ENCODE peak calls at places on chromosomes 6 and 20, in ten cellular contexts. K, X, M, C, Q, H, G, L, P and N are unnamed samples.

GRCh38 chr20:36184816-36185776 is 30.6 kb downstream of the EPB41L1 start:
- DNase-seq in K (no peak), X (no peak), M (no peak), C (no peak), Q (no peak), H (no peak), G (no peak), L (no peak), P (no peak), N (no peak)

GRCh38 chr6:160198577-160199211 is 59.9 kb downstream of the SLC22A2 start:
- DNase-seq in K (no peak), X (no peak), M (no peak), C (no peak), Q (no peak), H (no peak), G (no peak), L (no peak), P (no peak), N (no peak)

GRCh38 chr6:161496941-161497340 is 223.1 kb upstream of the AGPAT4 start:
- DNase-seq in K (no peak), X (no peak), M (no peak), C (no peak), Q (no peak), H (no peak), G (no peak), L (no peak), P (no peak), N (no peak)

GRCh38 chr6:170049641-170050491 is 241.0 kb downstream of the DLL1 start:
- DNase-seq in K (peak), X (peak), M (no peak), C (no peak), Q (peak), H (no peak), G (peak), L (peak), P (peak), N (peak)

GRCh38 chr20:16301981-16302380 is 271.3 kb downstream of the KIF16B start:
- DNase-seq in K (no peak), X (no peak), M (no peak), C (no peak), Q (no peak), H (no peak), G (no peak), L (no peak), P (no peak), N (no peak)

GRCh38 chr20:47042464-47042863 is 147.8 kb downstream of the EYA2 start:
- DNase-seq in K (no peak), X (no peak), M (no peak), C (no peak), Q (no peak), H (no peak), G (no peak), L (no peak), P (no peak), N (no peak)

GRCh38 chr20:35306931-35307517 is 14.8 kb upstream of the FAM83C start:
- DNase-seq in K (no peak), X (peak), M (peak), C (no peak), Q (peak), H (no peak), G (no peak), L (no peak), P (no peak), N (no peak)

GRCh38 chr6:137001977-137002302 is 42.8 kb downstream of the IL20RA start:
- DNase-seq in K (no peak), X (no peak), M (no peak), C (no peak), Q (no peak), H (no peak), G (no peak), L (no peak), P (no peak), N (no peak)

GRCh38 chr6:90109141-90109540 is 187.5 kb downstream of the BACH2 start:
- DNase-seq in K (no peak), X (no peak), M (no peak), C (no peak), Q (no peak), H (no peak), G (no peak), L (no peak), P (no peak), N (no peak)

GRCh38 chr6:24775520-24776058 is 852 bp downstream of the GMNN start:
- DNase-seq in K (no peak), X (no peak), M (no peak), C (no peak), Q (peak), H (no peak), G (no peak), L (no peak), P (no peak), N (no peak)

GRCh38 chr6:158218467-158218866 is 50.3 kb downstream of the GTF2H5 start:
- DNase-seq in K (no peak), X (no peak), M (no peak), C (no peak), Q (no peak), H (no peak), G (no peak), L (no peak), P (no peak), N (no peak)

GRCh38 chr6:17347012-17347411 is 46.4 kb upstream of the CAP2 start:
- DNase-seq in K (no peak), X (no peak), M (no peak), C (no peak), Q (no peak), H (no peak), G (no peak), L (no peak), P (no peak), N (no peak)

GRCh38 chr6:22451960-22452359 is 117.4 kb upstream of the HDGFL1 start:
- DNase-seq in K (no peak), X (no peak), M (no peak), C (no peak), Q (no peak), H (no peak), G (no peak), L (no peak), P (no peak), N (no peak)

GRCh38 chr20:10347066-10347465 is 87.0 kb downstream of the MKKS start:
- DNase-seq in K (no peak), X (no peak), M (no peak), C (no peak), Q (no peak), H (no peak), G (no peak), L (no peak), P (no peak), N (no peak)

GRCh38 chr20:59121714-59122376 is 41.8 kb upstream of the ZNF831 start:
- DNase-seq in K (no peak), X (no peak), M (no peak), C (no peak), Q (no peak), H (no peak), G (no peak), L (no peak), P (no peak), N (no peak)

GRCh38 chr20:25551413-25552210 is 33.7 kb downstream of the NINL start:
- DNase-seq in K (no peak), X (no peak), M (no peak), C (no peak), Q (peak), H (no peak), G (no peak), L (no peak), P (no peak), N (no peak)

GRCh38 chr6:134323698-134324097 is 5.8 kb upstream of the SGK1 start:
- DNase-seq in K (no peak), X (no peak), M (no peak), C (no peak), Q (no peak), H (no peak), G (no peak), L (no peak), P (no peak), N (no peak)

GRCh38 chr20:47440857-47441773 is 60.6 kb upstream of the NCOA3 start:
- DNase-seq in K (no peak), X (no peak), M (no peak), C (no peak), Q (no peak), H (no peak), G (no peak), L (no peak), P (no peak), N (no peak)

GRCh38 chr6:47832386-47833080 is 50.7 kb downstream of the OPN5 start:
- DNase-seq in K (no peak), X (no peak), M (no peak), C (no peak), Q (peak), H (no peak), G (no peak), L (no peak), P (no peak), N (no peak)

GRCh38 chr6:125722886-125723285 is 26.5 kb upstream of the HEY2 start:
- DNase-seq in K (no peak), X (no peak), M (no peak), C (no peak), Q (no peak), H (no peak), G (no peak), L (no peak), P (no peak), N (no peak)

GRCh38 chr6:150229775-150230561 is 87.1 kb downstream of the PPP1R14C start:
- DNase-seq in K (no peak), X (no peak), M (no peak), C (no peak), Q (no peak), H (no peak), G (no peak), L (no peak), P (no peak), N (no peak)

DNA sequence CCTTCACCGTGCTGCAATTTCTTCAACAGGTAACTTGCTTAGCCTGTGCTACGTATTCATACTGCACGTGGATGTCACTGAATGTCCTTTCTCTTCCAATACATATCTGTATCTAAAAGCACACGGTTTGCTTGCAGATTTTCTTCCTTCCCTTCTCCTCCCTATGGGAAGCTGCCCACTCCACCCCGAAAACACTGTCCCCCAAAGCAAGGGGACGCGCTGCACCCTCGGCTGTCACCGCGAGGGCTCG is 708 bp downstream of the TMX4 start:
- DNase-seq in K (no peak), X (no peak), M (no peak), C (no peak), Q (peak), H (no peak), G (no peak), L (no peak), P (no peak), N (no peak)
- TF ChIP-seq CTCF in K (no peak), X (no peak), M (no peak), C (no peak), Q (no peak), H (peak), G (no peak), L (no peak), P (no peak), N (no peak)

GRCh38 chr6:167079853-167080297 is 43.0 kb upstream of the CCR6 start:
- DNase-seq in K (no peak), X (no peak), M (no peak), C (no peak), Q (no peak), H (no peak), G (no peak), L (no peak), P (no peak), N (no peak)
- TF ChIP-seq CTCF in K (no peak), X (no peak), M (no peak), C (no peak), Q (no peak), H (no peak), G (no peak), L (no peak), P (no peak), N (no peak)

GRCh38 chr20:7272512-7272911 is 505.0 kb downstream of the BMP2 start:
- DNase-seq in K (no peak), X (no peak), M (no peak), C (no peak), Q (peak), H (no peak), G (no peak), L (no peak), P (no peak), N (no peak)
- TF ChIP-seq CTCF in K (peak), X (no peak), M (no peak), C (no peak), Q (peak), H (no peak), G (peak), L (no peak), P (no peak), N (peak)

GRCh38 chr20:44251284-44251683 is 4.2 kb downstream of the GDAP1L1 start:
- DNase-seq in K (no peak), X (no peak), M (no peak), C (no peak), Q (no peak), H (no peak), G (no peak), L (no peak), P (no peak), N (no peak)

GRCh38 chr20:44255942-44256341 is 8.8 kb downstream of the GDAP1L1 start:
- DNase-seq in K (no peak), X (no peak), M (no peak), C (no peak), Q (no peak), H (no peak), G (no peak), L (no peak), P (no peak), N (no peak)

GRCh38 chr20:44256961-44257360 is 9.9 kb downstream of the GDAP1L1 start:
- DNase-seq in K (no peak), X (no peak), M (no peak), C (no peak), Q (no peak), H (no peak), G (no peak), L (no peak), P (no peak), N (no peak)

GRCh38 chr20:44254073-44254472 is 7.0 kb downstream of the GDAP1L1 start:
- DNase-seq in K (no peak), X (no peak), M (no peak), C (no peak), Q (no peak), H (no peak), G (no peak), L (no peak), P (no peak), N (no peak)

DNA sequence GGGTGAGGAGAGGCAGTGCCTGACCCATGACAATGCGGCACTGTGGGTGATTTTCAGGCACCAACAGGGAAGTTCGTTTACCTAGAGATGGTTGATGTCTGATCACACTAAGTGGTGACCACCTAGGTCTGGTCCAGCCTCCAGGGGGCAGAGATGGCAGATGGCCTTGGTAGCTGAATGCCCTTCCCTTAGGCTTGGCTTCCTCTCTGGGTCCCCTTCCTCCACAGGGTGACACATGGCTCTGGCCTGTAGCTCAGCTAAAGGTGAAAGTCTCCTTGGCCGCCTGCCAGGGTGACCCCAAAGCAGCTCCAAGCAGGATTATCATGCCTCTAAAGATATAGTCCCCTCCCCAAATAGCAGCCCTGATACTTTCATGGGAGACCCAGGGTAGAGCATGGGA is 6.4 kb downstream of the GDAP1L1 start:
- DNase-seq in K (no peak), X (no peak), M (no peak), C (no peak), Q (no peak), H (no peak), G (no peak), L (no peak), P (no peak), N (no peak)
- TF ChIP-seq CTCF in K (no peak), X (no peak), M (no peak), C (no peak), Q (no peak), H (no peak), G (no peak), L (peak), P (no peak), N (no peak)

GRCh38 chr6:95081949-95082348 is 495.4 kb upstream of the MANEA start:
- DNase-seq in K (no peak), X (no peak), M (no peak), C (no peak), Q (no peak), H (no peak), G (no peak), L (no peak), P (no peak), N (no peak)

GRCh38 chr6:95081231-95081630 is 496.1 kb upstream of the MANEA start:
- DNase-seq in K (no peak), X (no peak), M (no peak), C (no peak), Q (no peak), H (no peak), G (no peak), L (no peak), P (no peak), N (no peak)

GRCh38 chr6:95083506-95083905 is 493.8 kb upstream of the MANEA start:
- DNase-seq in K (no peak), X (no peak), M (no peak), C (no peak), Q (no peak), H (no peak), G (no peak), L (no peak), P (no peak), N (no peak)

DNA sequence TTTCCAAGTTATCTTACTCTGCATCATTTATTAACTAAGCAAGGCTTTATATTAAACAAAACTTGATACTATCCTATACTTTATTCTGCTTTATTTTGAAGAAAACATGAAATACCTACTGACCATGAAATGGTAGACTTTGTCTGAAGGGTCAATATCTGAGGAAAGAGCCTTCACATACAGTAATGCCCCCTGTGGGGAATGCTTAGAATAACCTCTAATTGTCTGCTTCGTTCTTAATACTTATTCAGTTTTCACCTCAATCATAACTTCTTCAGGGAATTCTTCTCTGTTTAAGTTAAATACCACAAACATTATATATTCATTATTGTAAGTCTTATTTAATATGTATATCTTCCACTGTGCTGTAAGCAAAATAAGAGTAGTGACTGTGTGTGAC is 498.9 kb upstream of the MANEA start:
- DNase-seq in K (no peak), X (no peak), M (no peak), C (no peak), Q (no peak), H (no peak), G (no peak), L (no peak), P (no peak), N (no peak)
- TF ChIP-seq CTCF in K (no peak), X (no peak), M (no peak), C (no peak), Q (no peak), H (no peak), G (no peak), L (no peak), P (no peak), N (no peak)

GRCh38 chr6:18504232-18504596 is 117.1 kb downstream of the RNF144B start:
- DNase-seq in K (no peak), X (no peak), M (no peak), C (no peak), Q (no peak), H (no peak), G (no peak), L (no peak), P (no peak), N (no peak)
- TF ChIP-seq CTCF in K (peak), X (no peak), M (no peak), C (no peak), Q (no peak), H (no peak), G (no peak), L (no peak), P (no peak), N (no peak)

GRCh38 chr6:154370545-154370944 is 13.9 kb upstream of the IPCEF1 start:
- DNase-seq in K (no peak), X (no peak), M (peak), C (no peak), Q (peak), H (no peak), G (no peak), L (no peak), P (no peak), N (peak)
- TF ChIP-seq CTCF in K (peak), X (no peak), M (peak), C (no peak), Q (peak), H (no peak), G (peak), L (peak), P (peak), N (peak)

GRCh38 chr20:57938158-57939108 is 228.6 kb upstream of the PMEPA1 start:
- DNase-seq in K (peak), X (no peak), M (no peak), C (no peak), Q (no peak), H (no peak), G (no peak), L (no peak), P (no peak), N (no peak)
- TF ChIP-seq CTCF in K (no peak), X (no peak), M (no peak), C (no peak), Q (no peak), H (no peak), G (no peak), L (no peak), P (no peak), N (no peak)